ENCODE peak calls at places on chromosomes 2 and 18, in ten cellular contexts. P is kidney; D is C1 segment of cervical spinal cord; O is psoas muscle; T is fibroblast of pulmonary artery; A is HTR-8/SVneo; K is astrocyte of the hippocampus; C is activated CD4-positive, alpha-beta T cell treated with anti-CD3 and anti-CD28 coated beads for 48 hours; V is ELR; E is neuronal stem cell. X is an unnamed sample.

GRCh38 chr2:72888438-72889202 is 1.4 kb downstream of the SPR start:
- DNase-seq in P (no peak), D (no peak), O (no peak), T (no peak), A (no peak), K (no peak), C (no peak), V (no peak), E (no peak), X (no peak)

GRCh38 chr2:62966995-62967394 is 83.6 kb upstream of the OTX1 start:
- DNase-seq in P (no peak), D (no peak), O (no peak), T (no peak), A (no peak), K (peak), C (no peak), V (no peak), E (no peak), X (peak)

GRCh38 chr2:110800611-110801402 is 68.4 kb downstream of the ACOXL start:
- DNase-seq in P (no peak), D (no peak), O (no peak), T (no peak), A (no peak), K (no peak), C (no peak), V (no peak), E (no peak), X (peak)

GRCh38 chr2:202373490-202373889 is 2.6 kb upstream of the BMPR2 start:
- DNase-seq in P (no peak), D (no peak), O (no peak), T (peak), A (no peak), K (peak), C (no peak), V (peak), E (no peak), X (no peak)

GRCh38 chr18:13712400-13713131 is 13.8 kb downstream of the FAM210A start:
- DNase-seq in P (no peak), D (no peak), O (no peak), T (no peak), A (no peak), K (no peak), C (no peak), V (no peak), E (no peak), X (no peak)

GRCh38 chr2:233418761-233419625 is 64.7 kb downstream of the DGKD start:
- DNase-seq in P (no peak), D (no peak), O (peak), T (peak), A (peak), K (no peak), C (peak), V (peak), E (no peak), X (no peak)

GRCh38 chr2:96839288-96839874 is 4.4 kb downstream of the ANKRD23 start:
- DNase-seq in P (peak), D (no peak), O (peak), T (no peak), A (no peak), K (no peak), C (peak), V (no peak), E (no peak), X (no peak)

GRCh38 chr2:1967242-1968210 is 223.2 kb upstream of the PXDN start:
- DNase-seq in P (peak), D (no peak), O (no peak), T (no peak), A (no peak), K (no peak), C (no peak), V (no peak), E (no peak), X (no peak)

GRCh38 chr2:223460774-223461211 is 141.4 kb downstream of the SCG2 start:
- DNase-seq in P (no peak), D (no peak), O (no peak), T (peak), A (peak), K (peak), C (no peak), V (peak), E (no peak), X (no peak)

GRCh38 chr18:75809392-75809791 is 381.9 kb upstream of the SMIM21 start:
- DNase-seq in P (no peak), D (no peak), O (no peak), T (no peak), A (no peak), K (no peak), C (no peak), V (no peak), E (no peak), X (no peak)

GRCh38 chr2:162252147-162252546 is 8.9 kb upstream of the FAP start:
- DNase-seq in P (no peak), D (no peak), O (no peak), T (no peak), A (no peak), K (no peak), C (no peak), V (no peak), E (no peak), X (no peak)

GRCh38 chr2:239265681-239266435 is 135.0 kb downstream of the HDAC4 start:
- DNase-seq in P (peak), D (no peak), O (no peak), T (no peak), A (no peak), K (no peak), C (no peak), V (no peak), E (no peak), X (no peak)

GRCh38 chr2:152497481-152498052 is 162.6 kb downstream of the FMNL2 start:
- DNase-seq in P (no peak), D (no peak), O (no peak), T (peak), A (no peak), K (peak), C (no peak), V (peak), E (no peak), X (no peak)

GRCh38 chr18:3499498-3499897 is 49.5 kb downstream of the TGIF1 start:
- DNase-seq in P (no peak), D (no peak), O (no peak), T (peak), A (no peak), K (no peak), C (no peak), V (peak), E (no peak), X (peak)

GRCh38 chr2:232203936-232204335 is 174.6 kb upstream of the ALPP start:
- DNase-seq in P (no peak), D (no peak), O (no peak), T (no peak), A (no peak), K (peak), C (peak), V (no peak), E (no peak), X (no peak)

GRCh38 chr2:187138240-187138639 is 289.3 kb upstream of the ZSWIM2 start:
- DNase-seq in P (peak), D (no peak), O (peak), T (peak), A (no peak), K (peak), C (no peak), V (peak), E (peak), X (peak)

GRCh38 chr2:233982421-233983121 is 65.4 kb downstream of the TRPM8 start:
- DNase-seq in P (no peak), D (no peak), O (no peak), T (peak), A (peak), K (peak), C (no peak), V (peak), E (no peak), X (no peak)

GRCh38 chr18:73261243-73261642 is 393.5 kb upstream of the NETO1 start:
- DNase-seq in P (no peak), D (no peak), O (no peak), T (no peak), A (no peak), K (no peak), C (no peak), V (no peak), E (no peak), X (no peak)

GRCh38 chr2:216849987-216850386 is 9.9 kb downstream of the TNP1 start:
- DNase-seq in P (peak), D (peak), O (peak), T (peak), A (no peak), K (peak), C (peak), V (no peak), E (no peak), X (no peak)

GRCh38 chr18:5456577-5457466 is 87.0 kb downstream of the EPB41L3 start:
- DNase-seq in P (peak), D (peak), O (no peak), T (peak), A (peak), K (peak), C (no peak), V (no peak), E (peak), X (peak)

GRCh38 chr2:128433911-128434550 is 115.4 kb upstream of the HS6ST1 start:
- DNase-seq in P (peak), D (no peak), O (no peak), T (no peak), A (no peak), K (no peak), C (no peak), V (no peak), E (no peak), X (no peak)

GRCh38 chr2:26669099-26669498 is 23.4 kb upstream of the KCNK3 start:
- DNase-seq in P (no peak), D (no peak), O (no peak), T (no peak), A (no peak), K (no peak), C (no peak), V (peak), E (no peak), X (no peak)

GRCh38 chr2:182618672-182619079 is 97.4 kb upstream of the DNAJC10 start:
- DNase-seq in P (no peak), D (no peak), O (no peak), T (peak), A (no peak), K (no peak), C (no peak), V (peak), E (no peak), X (no peak)

GRCh38 chr2:235641333-235641732 is 147.5 kb downstream of the AGAP1 start:
- DNase-seq in P (no peak), D (no peak), O (peak), T (peak), A (no peak), K (no peak), C (no peak), V (no peak), E (no peak), X (no peak)

GRCh38 chr2:44983836-44984604 is 25.2 kb downstream of the SIX2 start:
- DNase-seq in P (no peak), D (no peak), O (no peak), T (no peak), A (no peak), K (no peak), C (no peak), V (no peak), E (no peak), X (no peak)

GRCh38 chr2:211930331-211930730 is 608.3 kb downstream of the ERBB4 start:
- DNase-seq in P (no peak), D (no peak), O (no peak), T (no peak), A (no peak), K (no peak), C (no peak), V (no peak), E (no peak), X (no peak)

GRCh38 chr2:100554788-100555407 is 7.9 kb upstream of the PDCL3 start:
- DNase-seq in P (peak), D (no peak), O (no peak), T (no peak), A (no peak), K (no peak), C (peak), V (no peak), E (no peak), X (no peak)

GRCh38 chr2:239820836-239821693 is 204.1 kb downstream of the NDUFA10 start:
- DNase-seq in P (peak), D (no peak), O (peak), T (no peak), A (no peak), K (no peak), C (no peak), V (no peak), E (no peak), X (no peak)

GRCh38 chr2:224466315-224466714 is 64.4 kb upstream of the FAM124B start:
- DNase-seq in P (no peak), D (no peak), O (no peak), T (no peak), A (no peak), K (no peak), C (no peak), V (no peak), E (no peak), X (no peak)

GRCh38 chr18:2919600-2919999 is 72.8 kb downstream of the EMILIN2 start:
- DNase-seq in P (no peak), D (no peak), O (no peak), T (no peak), A (no peak), K (no peak), C (no peak), V (no peak), E (no peak), X (no peak)

GRCh38 chr18:76983613-76984051 is 149.0 kb downstream of the MBP start:
- DNase-seq in P (no peak), D (no peak), O (no peak), T (no peak), A (no peak), K (no peak), C (no peak), V (no peak), E (no peak), X (no peak)

X was measured in neural progenitor cell.